ENCODE peak calls at places on chromosome 21, in eight cellular contexts. U, V, L, W, I, G, J and K are unnamed samples.

GRCh38 chr21:37829043-37829442 is 87.2 kb downstream of the KCNJ6 start:
- DNase-seq in U (peak), V (no peak), L (no peak), W (peak), I (no peak), G (no peak), J (no peak), K (peak)

GRCh38 chr21:21163904-21164303 is 165.7 kb downstream of the NCAM2 start:
- DNase-seq in U (peak), V (peak), L (peak), W (no peak), I (peak), G (peak), J (peak), K (no peak)

GRCh38 chr21:44350773-44351481 is 2.5 kb upstream of the TRPM2 start:
- DNase-seq in U (no peak), V (no peak), L (no peak), W (peak), I (no peak), G (no peak), J (no peak), K (no peak)

GRCh38 chr21:35394634-35395369 is 345.7 kb upstream of the RUNX1 start:
- DNase-seq in U (no peak), V (no peak), L (no peak), W (no peak), I (no peak), G (no peak), J (no peak), K (no peak)

GRCh38 chr21:27734146-27734545 is 767.3 kb upstream of the ADAMTS5 start:
- DNase-seq in U (no peak), V (no peak), L (no peak), W (no peak), I (no peak), G (no peak), J (no peak), K (no peak)

GRCh38 chr21:42595281-42596187 is 57.9 kb upstream of the PDE9A start:
- DNase-seq in U (no peak), V (no peak), L (no peak), W (no peak), I (no peak), G (no peak), J (no peak), K (no peak)

GRCh38 chr21:32278068-32278467 is 781 bp downstream of the MIS18A start:
- DNase-seq in U (no peak), V (no peak), L (no peak), W (no peak), I (no peak), G (no peak), J (no peak), K (no peak)

GRCh38 chr21:42548687-42549406 is 35.2 kb downstream of the SLC37A1 start:
- DNase-seq in U (no peak), V (no peak), L (no peak), W (peak), I (no peak), G (no peak), J (no peak), K (no peak)

GRCh38 chr21:35150562-35151226 is 101.6 kb upstream of the RUNX1 start:
- DNase-seq in U (no peak), V (no peak), L (no peak), W (no peak), I (no peak), G (no peak), J (no peak), K (no peak)

GRCh38 chr21:35616090-35616489 is 444.2 kb downstream of the SETD4 start:
- DNase-seq in U (no peak), V (no peak), L (no peak), W (no peak), I (no peak), G (no peak), J (no peak), K (no peak)

GRCh38 chr21:43726686-43727570 is 8.0 kb downstream of the PDXK start:
- DNase-seq in U (no peak), V (no peak), L (no peak), W (no peak), I (no peak), G (no peak), J (no peak), K (no peak)

GRCh38 chr21:22880573-22880972 is 1882.4 kb downstream of the NCAM2 start:
- DNase-seq in U (no peak), V (no peak), L (no peak), W (no peak), I (no peak), G (no peak), J (no peak), K (no peak)

GRCh38 chr21:35606578-35606977 is 453.7 kb downstream of the SETD4 start:
- DNase-seq in U (no peak), V (no peak), L (no peak), W (no peak), I (no peak), G (no peak), J (no peak), K (no peak)

GRCh38 chr21:29151937-29152336 is 21.5 kb downstream of the MAP3K7CL start:
- DNase-seq in U (no peak), V (no peak), L (no peak), W (no peak), I (no peak), G (no peak), J (no peak), K (no peak)

GRCh38 chr21:38804617-38805281 is 980 bp upstream of the ETS2 start:
- DNase-seq in U (peak), V (peak), L (no peak), W (peak), I (peak), G (no peak), J (no peak), K (peak)

GRCh38 chr21:18030248-18030647 is 211.1 kb upstream of the C21orf91 start:
- DNase-seq in U (no peak), V (no peak), L (no peak), W (no peak), I (no peak), G (no peak), J (no peak), K (no peak)

GRCh38 chr21:33212159-33212851 is 17.4 kb upstream of the IFNAR2 start:
- DNase-seq in U (no peak), V (no peak), L (no peak), W (no peak), I (no peak), G (no peak), J (no peak), K (no peak)

GRCh38 chr21:32135401-32136363 is 143.2 kb downstream of the MIS18A start:
- DNase-seq in U (peak), V (no peak), L (no peak), W (no peak), I (no peak), G (no peak), J (no peak), K (no peak)

GRCh38 chr21:29499734-29500343 is 201.1 kb downstream of the BACH1 start:
- DNase-seq in U (no peak), V (no peak), L (no peak), W (no peak), I (no peak), G (peak), J (peak), K (no peak)

GRCh38 chr21:45889961-45890360 is 91.6 kb upstream of the COL6A1 start:
- DNase-seq in U (no peak), V (no peak), L (no peak), W (peak), I (no peak), G (no peak), J (no peak), K (peak)

GRCh38 chr21:46650476-46651098 is 15.1 kb downstream of the PRMT2 start:
- DNase-seq in U (no peak), V (no peak), L (no peak), W (no peak), I (no peak), G (no peak), J (no peak), K (no peak)

GRCh38 chr21:42403611-42404231 is at the start of gene UBASH3A:
- DNase-seq in U (no peak), V (no peak), L (no peak), W (no peak), I (no peak), G (no peak), J (no peak), K (no peak)

GRCh38 chr21:36320421-36321324 is 676 bp downstream of the MORC3 start:
- DNase-seq in U (peak), V (peak), L (peak), W (no peak), I (no peak), G (peak), J (peak), K (peak)

GRCh38 chr21:31650930-31651329 is 8.6 kb upstream of the SOD1 start:
- DNase-seq in U (no peak), V (no peak), L (no peak), W (no peak), I (no peak), G (no peak), J (no peak), K (no peak)

GRCh38 chr21:41360072-41360821 is 1.6 kb upstream of the MX2 start:
- DNase-seq in U (no peak), V (peak), L (no peak), W (peak), I (no peak), G (no peak), J (no peak), K (peak)

GRCh38 chr21:38955495-38955894 is 149.8 kb downstream of the ETS2 start:
- DNase-seq in U (no peak), V (no peak), L (no peak), W (peak), I (no peak), G (no peak), J (no peak), K (no peak)

GRCh38 chr21:31335957-31336738 is 7.9 kb downstream of the TIAM1 start:
- DNase-seq in U (peak), V (no peak), L (no peak), W (no peak), I (peak), G (no peak), J (no peak), K (no peak)